ENCODE peak calls at places on chromosomes 6 and 20, in ten cellular contexts. S is neural progenitor cell, W is gastrocnemius medialis, T is ascending aorta, M is osteocyte, X is AG04449, A is nephron progenitor cell, Q is heart right ventricle, K is foreskin keratinocyte, D is GM10248. Y is an unnamed sample.

GRCh38 chr6:125952764-125953501 is 3.6 kb upstream of the HINT3 start:
- DNase-seq in K (no peak), A (peak), S (peak), T (no peak), Q (no peak), M (no peak), D (peak), X (no peak), W (no peak), Y (no peak)

GRCh38 chr20:15642676-15643075 is 930.6 kb downstream of the KIF16B start:
- DNase-seq in S (no peak), D (no peak), A (no peak), K (no peak), Q (no peak), X (peak), T (no peak), W (no peak), M (no peak), Y (no peak)

GRCh38 chr6:11096109-11096508 is 2.5 kb downstream of the SMIM13 start:
- DNase-seq in X (no peak), K (peak), M (no peak), T (no peak), Q (no peak), A (no peak), W (no peak), S (peak), D (no peak), Y (no peak)

GRCh38 chr6:71248306-71248705 is 40.3 kb upstream of the OGFRL1 start:
- DNase-seq in W (no peak), X (peak), A (peak), Q (no peak), M (no peak), D (no peak), K (peak), T (no peak), S (no peak), Y (no peak)

GRCh38 chr20:50146732-50147662 is 6.5 kb downstream of the PEDS1 start:
- DNase-seq in Q (no peak), A (no peak), K (peak), X (no peak), W (peak), S (peak), M (no peak), T (peak), D (peak), Y (no peak)

GRCh38 chr20:31637660-31638059 is at the start of gene COX4I2:
- DNase-seq in S (no peak), W (no peak), Q (peak), A (no peak), T (no peak), X (no peak), D (no peak), K (no peak), M (no peak), Y (no peak)

GRCh38 chr6:85008311-85009015 is 244.1 kb upstream of the TBX18 start:
- DNase-seq in Q (no peak), K (no peak), M (no peak), A (no peak), D (no peak), S (no peak), W (no peak), X (no peak), T (no peak), Y (no peak)

GRCh38 chr20:36613974-36614373 is 8.4 kb downstream of the RAB5IF start:
- DNase-seq in M (no peak), D (no peak), T (no peak), W (no peak), Q (no peak), K (no peak), S (no peak), A (no peak), X (no peak), Y (no peak)

GRCh38 chr20:59772931-59773913 is 160.2 kb downstream of the SYCP2 start:
- DNase-seq in X (no peak), T (no peak), S (no peak), D (no peak), M (peak), W (no peak), Q (no peak), A (no peak), K (no peak), Y (no peak)

GRCh38 chr6:146785001-146785585 is 186.3 kb downstream of the ADGB start:
- DNase-seq in X (no peak), K (peak), A (peak), T (no peak), S (peak), Q (no peak), W (no peak), D (no peak), M (no peak), Y (no peak)

GRCh38 chr20:46122071-46122470 is 4.0 kb downstream of the CD40 start:
- DNase-seq in Q (no peak), M (no peak), W (no peak), K (peak), S (no peak), D (no peak), X (no peak), T (no peak), A (no peak), Y (no peak)

GRCh38 chr20:11431613-11432012 is 486.1 kb upstream of the BTBD3 start:
- DNase-seq in D (no peak), A (no peak), K (no peak), X (peak), W (no peak), S (no peak), T (no peak), Q (no peak), M (no peak), Y (no peak)

GRCh38 chr20:58891076-58891685 is 38.7 kb downstream of the GNAS start:
- DNase-seq in D (peak), W (peak), S (peak), A (peak), Q (peak), T (no peak), M (peak), X (no peak), K (no peak), Y (peak)

GRCh38 chr6:43368517-43369160 is 808 bp downstream of the ZNF318 start:
- DNase-seq in D (peak), A (peak), Q (peak), S (peak), T (no peak), X (no peak), W (no peak), M (no peak), K (peak), Y (no peak)

GRCh38 chr6:90534337-90535025 is 52.4 kb downstream of the MAP3K7 start:
- DNase-seq in X (no peak), M (no peak), A (no peak), S (no peak), Q (no peak), D (no peak), W (no peak), T (no peak), K (no peak), Y (no peak)

GRCh38 chr6:54083301-54083700 is 27.9 kb upstream of the MLIP start:
- DNase-seq in S (no peak), Q (no peak), W (peak), M (no peak), D (no peak), X (no peak), A (no peak), T (no peak), K (no peak), Y (no peak)

GRCh38 chr6:12265795-12266194 is 24.4 kb upstream of the EDN1 start:
- DNase-seq in M (no peak), T (no peak), W (no peak), S (no peak), A (no peak), X (no peak), K (peak), D (no peak), Q (no peak), Y (no peak)

GRCh38 chr20:36349384-36350170 is 43.4 kb downstream of the DLGAP4 start:
- DNase-seq in Q (no peak), S (no peak), X (no peak), W (no peak), D (no peak), A (no peak), T (no peak), K (peak), M (no peak), Y (no peak)

GRCh38 chr20:24934101-24934661 is 14.9 kb upstream of the CST7 start:
- DNase-seq in W (no peak), X (no peak), Q (no peak), S (no peak), A (no peak), K (no peak), M (peak), D (no peak), T (no peak), Y (no peak)

GRCh38 chr6:145099713-145100112 is 635.6 kb downstream of the EPM2A start:
- DNase-seq in S (no peak), D (no peak), M (no peak), W (no peak), K (no peak), T (no peak), X (no peak), A (no peak), Q (no peak), Y (no peak)

GRCh38 chr6:446418-447366 is 55.1 kb downstream of the IRF4 start:
- DNase-seq in S (no peak), W (no peak), M (no peak), T (no peak), D (no peak), Q (no peak), K (no peak), A (no peak), X (no peak), Y (no peak)

GRCh38 chr20:6184086-6184485 is 61.3 kb upstream of the FERMT1 start:
- DNase-seq in S (no peak), M (no peak), X (no peak), A (no peak), K (no peak), T (no peak), W (no peak), D (no peak), Q (no peak), Y (no peak)
- TF ChIP-seq CTCF in S (peak), M (no peak), X (no peak), A (no peak), K (peak), T (no peak), W (no peak), D (no peak), Q (no peak), Y (no peak)

DNA sequence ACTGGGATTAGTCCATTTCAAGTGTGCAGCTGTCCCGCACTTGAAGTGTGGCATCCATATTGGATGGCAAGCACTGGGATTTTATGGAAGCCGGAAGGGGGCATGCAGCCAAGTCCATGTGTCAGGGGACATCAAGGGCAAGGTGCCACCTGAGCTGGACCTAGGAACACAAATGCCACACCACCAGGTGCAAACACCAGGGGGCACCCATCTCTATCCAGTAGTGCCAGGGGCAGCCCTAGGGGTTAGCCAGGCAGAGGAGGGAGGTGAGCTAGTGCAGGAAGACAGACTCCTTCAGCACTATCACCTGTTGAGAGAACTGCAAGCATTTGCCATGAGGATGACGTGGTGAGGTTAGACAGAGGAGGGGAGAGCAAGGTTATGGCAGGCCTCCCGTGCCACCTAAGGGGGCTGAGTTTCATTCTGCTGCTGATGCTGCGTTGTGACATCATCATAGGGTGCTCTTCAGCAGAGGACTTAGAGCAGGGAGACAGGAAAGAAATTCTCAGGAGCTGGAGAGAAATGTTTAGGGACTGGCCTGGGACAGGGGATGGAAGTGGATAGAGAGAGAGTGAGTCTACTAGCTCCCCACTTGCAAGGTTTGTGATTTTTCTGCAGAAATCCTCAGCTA is 192.6 kb upstream of the SLC24A3 start:
- DNase-seq in M (peak), D (no peak), S (no peak), X (no peak), K (no peak), A (no peak), W (no peak), T (no peak), Q (no peak), Y (no peak)
- TF ChIP-seq CTCF in M (no peak), D (no peak), S (peak), X (no peak), K (no peak), A (no peak), W (no peak), T (no peak), Q (no peak), Y (no peak)

DNA sequence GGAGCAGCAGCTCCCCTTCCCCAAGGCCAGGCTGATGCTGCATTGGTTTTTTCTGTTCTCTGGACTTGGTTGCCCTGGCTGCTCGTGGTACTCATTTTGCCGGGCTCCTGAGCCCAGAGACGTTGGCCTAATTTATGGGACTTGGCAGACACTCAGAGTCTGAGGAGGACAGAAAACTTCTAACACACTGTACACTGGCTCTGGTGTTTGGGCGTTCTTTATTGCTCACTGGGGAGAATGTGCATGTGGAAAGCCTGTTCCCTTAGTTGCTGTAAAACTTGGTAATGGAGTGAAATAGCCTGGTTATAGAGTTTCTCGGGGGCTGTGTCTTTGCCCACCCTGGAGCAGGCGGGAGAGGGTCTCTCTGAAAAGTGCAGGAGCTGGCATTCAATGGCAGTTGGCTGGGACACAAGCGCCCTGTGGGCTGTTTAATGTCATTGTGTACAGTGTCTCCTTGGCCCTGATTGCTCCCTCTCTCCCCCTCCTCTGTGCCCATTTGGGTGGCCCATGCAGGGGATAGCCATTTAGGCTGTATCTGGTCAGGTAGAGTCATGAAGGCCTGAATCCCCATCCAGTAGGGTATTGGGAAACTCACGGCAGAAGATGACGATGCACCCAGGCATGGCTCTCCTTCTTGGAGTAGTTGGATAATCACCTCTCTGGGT is 109.3 kb downstream of the CDC5L start:
- DNase-seq in T (no peak), S (no peak), A (no peak), Q (no peak), M (peak), X (no peak), W (no peak), K (no peak), D (no peak), Y (peak)
- TF ChIP-seq CTCF in T (no peak), S (no peak), A (no peak), Q (no peak), M (no peak), X (no peak), W (no peak), K (no peak), D (no peak), Y (no peak)

DNA sequence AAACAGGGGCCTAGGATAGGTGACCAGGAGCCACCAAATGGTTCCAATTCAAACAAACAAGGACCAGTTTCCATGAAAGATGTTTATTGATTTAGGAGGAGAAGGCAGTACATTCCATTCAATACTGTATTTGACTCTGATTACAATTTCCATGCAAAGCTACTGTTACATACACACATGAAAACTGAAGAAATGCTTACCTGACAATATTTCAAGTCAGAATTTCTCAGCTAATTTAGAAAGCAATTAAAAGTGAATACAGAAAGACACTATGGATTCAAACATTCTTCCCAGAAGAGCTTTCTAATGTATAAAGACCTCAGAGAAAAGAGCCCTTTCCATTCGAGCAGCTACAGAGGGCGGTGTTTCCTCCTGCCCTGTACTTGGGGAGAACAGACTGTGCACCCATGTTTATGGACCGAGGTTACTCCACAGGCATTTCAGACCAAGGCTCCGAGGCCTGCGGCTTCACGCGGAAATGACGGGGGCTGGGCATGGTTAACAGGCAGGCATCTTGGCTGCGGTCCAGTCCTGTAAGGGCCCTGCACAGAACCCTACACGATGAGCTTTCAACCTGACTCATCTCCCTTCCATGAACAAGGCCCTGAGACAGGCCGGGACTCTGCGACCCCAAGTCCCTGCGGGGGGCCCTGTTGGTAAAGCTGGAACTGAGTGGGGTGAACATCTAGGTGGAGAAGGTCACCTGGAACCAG is 25.7 kb upstream of the TCFL5 start:
- DNase-seq in M (no peak), K (peak), S (no peak), X (peak), D (no peak), A (no peak), Q (peak), W (no peak), T (no peak), Y (no peak)
- TF ChIP-seq CTCF in M (no peak), K (peak), S (no peak), X (no peak), D (no peak), A (no peak), Q (no peak), W (no peak), T (no peak), Y (no peak)

GRCh38 chr6:149289192-149289741 is 28.2 kb upstream of the TAB2 start:
- DNase-seq in M (no peak), Q (no peak), T (no peak), W (no peak), X (no peak), S (no peak), K (no peak), A (no peak), D (no peak), Y (no peak)

GRCh38 chr6:149286905-149287304 is 30.6 kb upstream of the TAB2 start:
- DNase-seq in X (no peak), M (no peak), D (no peak), S (no peak), Q (no peak), W (no peak), K (no peak), A (no peak), T (no peak), Y (no peak)

GRCh38 chr6:149285626-149286025 is 31.9 kb upstream of the TAB2 start:
- DNase-seq in Q (no peak), W (no peak), A (no peak), X (no peak), M (no peak), S (no peak), K (peak), D (no peak), T (no peak), Y (no peak)

GRCh38 chr6:149293244-149293643 is 24.3 kb upstream of the TAB2 start:
- DNase-seq in S (no peak), Q (no peak), D (no peak), M (no peak), T (no peak), A (no peak), K (peak), X (no peak), W (no peak), Y (no peak)

DNA sequence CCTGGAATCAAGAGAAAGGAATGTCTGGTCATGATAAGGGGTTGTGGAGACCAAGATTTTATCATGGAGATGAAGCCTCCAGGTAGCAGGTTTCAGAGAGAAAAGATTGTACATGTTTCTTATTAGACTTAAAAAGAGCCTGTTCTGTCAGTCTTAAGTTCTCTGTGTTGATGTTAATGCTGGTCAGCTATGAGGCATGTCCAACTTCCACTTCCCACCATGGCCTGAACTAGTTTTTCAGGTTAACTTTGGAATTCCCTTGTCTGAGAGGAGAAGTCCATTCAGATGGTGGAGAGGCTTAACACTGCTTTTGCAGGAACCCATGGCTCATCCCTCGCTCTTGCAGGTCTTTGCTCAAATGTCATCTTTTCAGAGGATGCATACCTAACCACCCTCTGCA is 27.5 kb upstream of the TAB2 start:
- DNase-seq in K (no peak), Q (no peak), S (no peak), A (no peak), D (no peak), T (no peak), M (no peak), W (no peak), X (no peak), Y (no peak)
- TF ChIP-seq CTCF in K (no peak), Q (no peak), S (no peak), A (no peak), D (no peak), T (no peak), M (no peak), W (no peak), X (no peak), Y (no peak)

DNA sequence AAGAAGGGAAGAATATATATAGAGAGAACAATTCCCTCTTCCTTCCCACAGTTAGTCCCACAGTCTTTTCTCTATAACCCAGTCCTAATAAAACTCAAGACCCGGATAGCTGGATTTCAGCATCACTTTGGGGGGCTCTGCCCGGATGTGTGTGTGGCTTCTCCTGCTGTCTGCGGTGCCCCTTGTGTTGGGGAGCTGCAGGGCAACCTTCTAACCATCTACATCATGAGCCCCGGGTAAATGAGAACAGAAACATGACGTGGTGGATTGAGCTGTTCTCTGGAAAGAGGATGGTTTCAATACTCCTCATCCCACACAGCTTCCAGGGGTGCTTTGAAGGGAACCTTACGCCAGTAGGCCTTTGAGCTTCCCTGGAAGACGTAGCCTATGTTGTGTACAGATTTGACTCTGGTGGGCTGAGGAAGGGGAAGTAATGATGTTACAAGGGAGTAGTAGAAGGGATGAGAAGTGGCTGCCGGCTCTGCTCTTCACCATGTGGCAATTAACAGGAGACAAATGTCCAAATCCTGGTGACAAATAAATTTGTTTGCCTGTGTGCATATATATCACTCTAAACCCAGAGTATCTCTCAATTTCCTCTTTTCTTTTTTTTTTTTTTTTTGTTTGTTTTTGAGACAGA is 13.5 kb upstream of the PRDM1 start:
- DNase-seq in S (no peak), M (no peak), D (no peak), X (no peak), Q (no peak), W (no peak), K (no peak), T (no peak), A (no peak), Y (no peak)
- TF ChIP-seq CTCF in S (no peak), M (no peak), D (no peak), X (no peak), Q (no peak), W (no peak), K (no peak), T (no peak), A (no peak), Y (no peak)

GRCh38 chr20:2403291-2404052 is 22.8 kb downstream of the TGM6 start:
- DNase-seq in K (no peak), Q (no peak), X (no peak), A (no peak), D (peak), T (no peak), S (no peak), W (no peak), M (peak), Y (no peak)

GRCh38 chr20:2399390-2399789 is 18.7 kb downstream of the TGM6 start:
- DNase-seq in K (no peak), X (no peak), A (no peak), M (peak), Q (no peak), T (no peak), W (no peak), D (no peak), S (no peak), Y (no peak)

GRCh38 chr20:2400290-2400689 is 19.6 kb downstream of the TGM6 start:
- DNase-seq in K (no peak), X (no peak), W (no peak), Q (no peak), S (no peak), A (no peak), D (no peak), M (peak), T (no peak), Y (no peak)

GRCh38 chr20:2401527-2401926 is 20.8 kb downstream of the TGM6 start:
- DNase-seq in X (no peak), M (no peak), T (no peak), A (no peak), Q (no peak), K (no peak), D (no peak), S (no peak), W (no peak), Y (no peak)

GRCh38 chr20:2402271-2402980 is 21.7 kb downstream of the TGM6 start:
- DNase-seq in S (peak), D (peak), Q (no peak), M (peak), K (peak), A (no peak), W (no peak), T (no peak), X (peak), Y (no peak)
- TF ChIP-seq CTCF in S (peak), D (peak), Q (peak), M (peak), K (peak), A (peak), W (no peak), T (no peak), X (peak), Y (peak)